ENCODE peak calls at places on chromosomes 16 and 17, in five cellular contexts. O, A, W, J and K are unnamed samples.

GRCh38 chr16:73065617-73066313 is 17.8 kb upstream of the ZFHX3 start:
- ATAC-seq in O (peak; percentile 66), A (peak; percentile 35), W (no peak), J (peak; percentile 30), K (no peak)

GRCh38 chr16:30567160-30567990 is 4.1 kb downstream of the ZNF688 start:
- ATAC-seq in O (no peak), A (no peak), W (peak; percentile 29), J (no peak), K (peak; percentile 77)

GRCh38 chr16:66369055-66369592 is 2.6 kb downstream of the CDH5 start:
- ATAC-seq in O (peak; percentile 37), A (peak; percentile 28), W (peak; percentile 56), J (peak; percentile 29), K (no peak)

GRCh38 chr17:44601574-44602372 is 44.5 kb downstream of the FZD2 start:
- ATAC-seq in O (no peak), A (no peak), W (no peak), J (no peak), K (no peak)

GRCh38 chr17:79866791-79867190 is 27.6 kb upstream of the CBX4 start:
- ATAC-seq in O (no peak), A (no peak), W (peak; percentile 27), J (no peak), K (no peak)

GRCh38 chr17:82037113-82037888 is at the start of gene DCXR:
- ATAC-seq in O (peak; percentile 97), A (peak; percentile 98), W (peak; percentile 95), J (peak; percentile 78), K (peak; percentile 98)

GRCh38 chr17:13750783-13751484 is 149.2 kb upstream of the HS3ST3A1 start:
- ATAC-seq in O (no peak), A (no peak), W (no peak), J (no peak), K (no peak)

GRCh38 chr16:68434654-68435210 is 13.6 kb downstream of the SMPD3 start:
- ATAC-seq in O (peak; percentile 13), A (no peak), W (peak; percentile 27), J (no peak), K (no peak)

GRCh38 chr17:1915889-1916288 is 86.1 kb downstream of the RPA1 start:
- ATAC-seq in O (no peak), A (no peak), W (no peak), J (no peak), K (no peak)

GRCh38 chr17:57195790-57196460 is 60.4 kb upstream of the MSI2 start:
- ATAC-seq in O (no peak), A (no peak), W (peak; percentile 56), J (no peak), K (peak; percentile 98)

GRCh38 chr17:82804442-82805191 is 35.2 kb downstream of the ZNF750 start:
- ATAC-seq in O (peak; percentile 89), A (peak; percentile 91), W (no peak), J (peak; percentile 35), K (no peak)

GRCh38 chr17:74960739-74961342 is 11.7 kb downstream of the HID1 start:
- ATAC-seq in O (peak; percentile 3), A (no peak), W (peak; percentile 54), J (peak; percentile 55), K (peak; percentile 45)

GRCh38 chr16:82761236-82761635 is 134.5 kb downstream of the CDH13 start:
- ATAC-seq in O (peak; percentile 92), A (peak; percentile 88), W (no peak), J (peak; percentile 86), K (no peak)

GRCh38 chr17:45353047-45353446 is 36.2 kb upstream of the MAP3K14 start:
- ATAC-seq in O (peak; percentile 49), A (no peak), W (peak; percentile 84), J (no peak), K (peak; percentile 91)

GRCh38 chr16:4293822-4294457 is 21.1 kb upstream of the TFAP4 start:
- ATAC-seq in O (peak; percentile 91), A (peak; percentile 80), W (no peak), J (peak; percentile 13), K (no peak)

GRCh38 chr16:54207837-54208236 is 78.8 kb downstream of the IRX3 start:
- ATAC-seq in O (no peak), A (no peak), W (no peak), J (no peak), K (no peak)

GRCh38 chr17:8345052-8345690 is 5.5 kb downstream of the ODF4 start:
- ATAC-seq in O (no peak), A (no peak), W (no peak), J (no peak), K (peak; percentile 69)

GRCh38 chr17:75471207-75471606 is 14.8 kb downstream of the TMEM94 start:
- ATAC-seq in O (no peak), A (no peak), W (no peak), J (no peak), K (no peak)

GRCh38 chr17:44935116-44935515 is 12.5 kb downstream of the KIF18B start:
- ATAC-seq in O (no peak), A (no peak), W (no peak), J (no peak), K (no peak)

GRCh38 chr16:69095179-69095578 is 10.3 kb upstream of the HAS3 start:
- ATAC-seq in O (peak; percentile 67), A (no peak), W (no peak), J (no peak), K (no peak)

GRCh38 chr16:67263201-67263600 is 14.4 kb downstream of the SLC9A5 start:
- ATAC-seq in O (no peak), A (no peak), W (no peak), J (no peak), K (no peak)

GRCh38 chr16:66614161-66614802 is 9.8 kb downstream of the CMTM3 start:
- ATAC-seq in O (no peak), A (no peak), W (no peak), J (no peak), K (no peak)

GRCh38 chr17:49454050-49454449 is 39.4 kb upstream of the PHB1 start:
- ATAC-seq in O (no peak), A (peak; percentile 16), W (no peak), J (no peak), K (no peak)

GRCh38 chr16:819336-819735 is 18.8 kb upstream of the GNG13 start:
- ATAC-seq in O (no peak), A (no peak), W (peak; percentile 83), J (no peak), K (peak; percentile 61)

GRCh38 chr16:85594621-85595298 is 18.4 kb upstream of the GSE1 start:
- ATAC-seq in O (peak; percentile 11), A (no peak), W (no peak), J (peak; percentile 6), K (no peak)

GRCh38 chr16:70804729-70805169 is 3.8 kb upstream of the VAC14 start:
- ATAC-seq in O (no peak), A (no peak), W (no peak), J (no peak), K (peak; percentile 3)

GRCh38 chr17:69581061-69581955 is 166.8 kb downstream of the MAP2K6 start:
- ATAC-seq in O (no peak), A (peak; percentile 82), W (peak; percentile 88), J (peak; percentile 62), K (peak; percentile 38)

GRCh38 chr16:68247400-68247799 is 2.2 kb downstream of the PLA2G15 start:
- ATAC-seq in O (peak; percentile 14), A (peak; percentile 12), W (no peak), J (no peak), K (no peak)

GRCh38 chr17:3474212-3474611 is 1.6 kb upstream of the ASPA start:
- ATAC-seq in O (no peak), A (no peak), W (no peak), J (peak; percentile 89), K (no peak)

GRCh38 chr17:49110504-49110903 is 22.1 kb upstream of the B4GALNT2 start:
- ATAC-seq in O (no peak), A (no peak), W (no peak), J (no peak), K (no peak)

GRCh38 chr16:86597880-86598606 is 19.7 kb downstream of the FOXL1 start:
- ATAC-seq in O (no peak), A (no peak), W (no peak), J (no peak), K (no peak)